ENCODE peak calls at places on chromosomes 13 and 19, in four cellular contexts. One of them, this sample, is unnamed.

GRCh38 chr13:34817246-34817645 is 124.8 kb upstream of the NBEA start:
- DNase-seq in B cell: no peak
- DNase-seq in left ventricle myocardium inferior: no peak
- DNase-seq in thoracic aorta: no peak
- DNase-seq in this sample: no peak

GRCh38 chr19:10565028-10565566 is 713 bp downstream of the KRI1 start:
- DNase-seq in B cell: peak; percentile 88
- DNase-seq in left ventricle myocardium inferior: no peak
- DNase-seq in thoracic aorta: no peak
- DNase-seq in this sample: no peak

GRCh38 chr13:99373436-99373835 is 66.2 kb upstream of the GPR183 start:
- DNase-seq in B cell: no peak
- DNase-seq in left ventricle myocardium inferior: no peak
- DNase-seq in thoracic aorta: no peak
- DNase-seq in this sample: no peak

GRCh38 chr13:42762917-42763316 is 18.5 kb upstream of the FAM216B start:
- DNase-seq in B cell: no peak
- DNase-seq in left ventricle myocardium inferior: no peak
- DNase-seq in thoracic aorta: no peak
- DNase-seq in this sample: no peak

GRCh38 chr13:29551214-29551613 is 44.3 kb downstream of the SLC7A1 start:
- DNase-seq in B cell: no peak
- DNase-seq in left ventricle myocardium inferior: no peak
- DNase-seq in thoracic aorta: no peak
- DNase-seq in this sample: no peak

GRCh38 chr13:113736258-113736731 is 22.7 kb upstream of the TMEM255B start:
- DNase-seq in B cell: no peak
- DNase-seq in left ventricle myocardium inferior: no peak
- DNase-seq in thoracic aorta: no peak
- DNase-seq in this sample: peak; percentile 46

GRCh38 chr19:12580180-12580694 is 29.0 kb upstream of the ZNF564 start:
- DNase-seq in B cell: no peak
- DNase-seq in left ventricle myocardium inferior: no peak
- DNase-seq in thoracic aorta: no peak
- DNase-seq in this sample: no peak

GRCh38 chr13:102128216-102128800 is 273.5 kb downstream of the FGF14 start:
- DNase-seq in B cell: no peak
- DNase-seq in left ventricle myocardium inferior: no peak
- DNase-seq in thoracic aorta: no peak
- DNase-seq in this sample: no peak

GRCh38 chr19:55189424-55189823 is 9.3 kb upstream of the SYT5 start:
- DNase-seq in B cell: no peak
- DNase-seq in left ventricle myocardium inferior: peak; percentile 30
- DNase-seq in thoracic aorta: no peak
- DNase-seq in this sample: no peak

GRCh38 chr19:8251025-8251472 is 41.9 kb downstream of the CERS4 start:
- DNase-seq in B cell: no peak
- DNase-seq in left ventricle myocardium inferior: peak; percentile 89
- DNase-seq in thoracic aorta: peak; percentile 30
- DNase-seq in this sample: no peak

GRCh38 chr13:31207630-31208549 is 8.1 kb downstream of the B3GLCT start:
- DNase-seq in B cell: no peak
- DNase-seq in left ventricle myocardium inferior: peak; percentile 63
- DNase-seq in thoracic aorta: no peak
- DNase-seq in this sample: no peak

GRCh38 chr13:93309886-93310520 is 83.4 kb downstream of the GPC6 start:
- DNase-seq in B cell: no peak
- DNase-seq in left ventricle myocardium inferior: no peak
- DNase-seq in thoracic aorta: no peak
- DNase-seq in this sample: no peak

GRCh38 chr13:76300688-76301087 is 585.5 kb downstream of the KCTD12 start:
- DNase-seq in B cell: no peak
- DNase-seq in left ventricle myocardium inferior: no peak
- DNase-seq in thoracic aorta: no peak
- DNase-seq in this sample: no peak

GRCh38 chr19:49157445-49158224 is at the start of gene TRPM4:
- DNase-seq in B cell: no peak
- DNase-seq in left ventricle myocardium inferior: peak; percentile 96
- DNase-seq in thoracic aorta: peak; percentile 63
- DNase-seq in this sample: peak; percentile 96

GRCh38 chr19:6448045-6448444 is 11.5 kb downstream of the SLC25A23 start:
- DNase-seq in B cell: no peak
- DNase-seq in left ventricle myocardium inferior: no peak
- DNase-seq in thoracic aorta: no peak
- DNase-seq in this sample: no peak

GRCh38 chr19:10620786-10621185 is 4.6 kb upstream of the SLC44A2 start:
- DNase-seq in B cell: no peak
- DNase-seq in left ventricle myocardium inferior: no peak
- DNase-seq in thoracic aorta: no peak
- DNase-seq in this sample: no peak

GRCh38 chr19:49590971-49591730 is at the start of gene PRR12:
- DNase-seq in B cell: peak; percentile 94
- DNase-seq in left ventricle myocardium inferior: peak; percentile 62
- DNase-seq in thoracic aorta: no peak
- DNase-seq in this sample: peak; percentile 80

GRCh38 chr13:113785051-113786010 is 26.3 kb downstream of the TMEM255B start:
- DNase-seq in B cell: no peak
- DNase-seq in left ventricle myocardium inferior: no peak
- DNase-seq in thoracic aorta: no peak
- DNase-seq in this sample: peak; percentile 23

GRCh38 chr19:610071-610800 is 20.6 kb downstream of the HCN2 start:
- DNase-seq in B cell: no peak
- DNase-seq in left ventricle myocardium inferior: no peak
- DNase-seq in thoracic aorta: no peak
- DNase-seq in this sample: peak; percentile 78

GRCh38 chr19:5124111-5124855 is 155.4 kb downstream of the KDM4B start:
- DNase-seq in B cell: no peak
- DNase-seq in left ventricle myocardium inferior: no peak
- DNase-seq in thoracic aorta: no peak
- DNase-seq in this sample: no peak

GRCh38 chr13:92821324-92821723 is 405.3 kb upstream of the GPC6 start:
- DNase-seq in B cell: no peak
- DNase-seq in left ventricle myocardium inferior: no peak
- DNase-seq in thoracic aorta: no peak
- DNase-seq in this sample: no peak

GRCh38 chr13:109243311-109243951 is 543.0 kb downstream of the IRS2 start:
- DNase-seq in B cell: no peak
- DNase-seq in left ventricle myocardium inferior: no peak
- DNase-seq in thoracic aorta: no peak
- DNase-seq in this sample: no peak

GRCh38 chr19:2507109-2507508 is 31.2 kb downstream of the GADD45B start:
- DNase-seq in B cell: peak; percentile 21
- DNase-seq in left ventricle myocardium inferior: no peak
- DNase-seq in thoracic aorta: no peak
- DNase-seq in this sample: no peak

GRCh38 chr13:113947321-113948033 is 26.4 kb downstream of the C13orf46 start:
- DNase-seq in B cell: no peak
- DNase-seq in left ventricle myocardium inferior: peak; percentile 42
- DNase-seq in thoracic aorta: peak; percentile 4
- DNase-seq in this sample: no peak

DNA sequence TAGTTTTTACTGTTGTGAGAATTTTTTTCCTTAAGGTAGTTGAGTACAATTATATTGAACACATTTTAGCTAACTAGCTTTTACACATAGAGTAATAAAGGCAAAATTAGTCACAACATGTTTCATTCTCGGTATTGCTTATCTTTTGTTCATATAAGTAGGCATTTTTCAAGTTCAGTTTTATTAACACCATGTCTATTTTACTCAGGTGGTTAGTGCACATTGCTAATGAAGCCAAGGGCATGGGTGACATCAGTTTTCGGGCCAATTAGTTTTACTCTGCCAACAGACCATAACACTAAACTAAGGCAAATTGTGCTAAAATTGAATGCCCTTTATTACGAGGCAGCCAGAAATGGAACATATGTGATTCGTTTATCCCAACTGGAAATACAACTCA is 19.6 kb upstream of the PCDH17 start:
- DNase-seq in B cell: no peak
- DNase-seq in left ventricle myocardium inferior: no peak
- DNase-seq in thoracic aorta: no peak
- DNase-seq in this sample: no peak
- TF ChIP-seq CTCF in B cell: no peak
- TF ChIP-seq CTCF in left ventricle myocardium inferior: no peak
- TF ChIP-seq CTCF in thoracic aorta: no peak
- TF ChIP-seq CTCF in this sample: no peak

DNA sequence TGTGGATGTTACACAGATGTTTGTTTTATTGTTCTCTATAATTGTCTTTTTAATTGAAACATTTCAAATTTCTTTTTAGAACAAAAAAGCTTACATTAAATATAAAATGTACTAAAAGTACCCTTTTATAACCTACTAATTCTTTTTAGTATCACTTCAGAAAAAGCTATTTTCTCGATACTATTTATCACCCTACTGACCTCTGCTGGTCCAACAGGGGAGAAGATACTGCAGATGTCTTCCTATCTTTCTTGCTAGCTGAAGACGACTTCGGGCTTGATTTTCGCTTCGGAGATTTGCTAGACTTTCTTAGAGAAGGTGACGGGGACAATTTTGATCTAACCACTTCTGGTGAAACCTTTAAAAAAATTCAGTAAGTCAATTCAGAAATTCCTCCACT is 42.4 kb downstream of the ZC3H13 start:
- DNase-seq in B cell: no peak
- DNase-seq in left ventricle myocardium inferior: no peak
- DNase-seq in thoracic aorta: no peak
- DNase-seq in this sample: no peak
- TF ChIP-seq CTCF in B cell: no peak
- TF ChIP-seq CTCF in left ventricle myocardium inferior: peak; percentile 26
- TF ChIP-seq CTCF in thoracic aorta: no peak
- TF ChIP-seq CTCF in this sample: no peak

GRCh38 chr19:47229674-47230121 is 1.3 kb downstream of the BBC3 start:
- DNase-seq in B cell: no peak
- DNase-seq in left ventricle myocardium inferior: no peak
- DNase-seq in thoracic aorta: no peak
- DNase-seq in this sample: no peak

GRCh38 chr19:47232422-47233211 is 1.6 kb upstream of the BBC3 start:
- DNase-seq in B cell: no peak
- DNase-seq in left ventricle myocardium inferior: no peak
- DNase-seq in thoracic aorta: no peak
- DNase-seq in this sample: no peak

GRCh38 chr19:47230921-47231214 is at the start of gene BBC3:
- DNase-seq in B cell: no peak
- DNase-seq in left ventricle myocardium inferior: no peak
- DNase-seq in thoracic aorta: no peak
- DNase-seq in this sample: no peak

GRCh38 chr19:47230122-47230920 is 678 bp downstream of the BBC3 start:
- DNase-seq in B cell: peak; percentile 91
- DNase-seq in left ventricle myocardium inferior: peak; percentile 77
- DNase-seq in thoracic aorta: no peak
- DNase-seq in this sample: peak; percentile 89

DNA sequence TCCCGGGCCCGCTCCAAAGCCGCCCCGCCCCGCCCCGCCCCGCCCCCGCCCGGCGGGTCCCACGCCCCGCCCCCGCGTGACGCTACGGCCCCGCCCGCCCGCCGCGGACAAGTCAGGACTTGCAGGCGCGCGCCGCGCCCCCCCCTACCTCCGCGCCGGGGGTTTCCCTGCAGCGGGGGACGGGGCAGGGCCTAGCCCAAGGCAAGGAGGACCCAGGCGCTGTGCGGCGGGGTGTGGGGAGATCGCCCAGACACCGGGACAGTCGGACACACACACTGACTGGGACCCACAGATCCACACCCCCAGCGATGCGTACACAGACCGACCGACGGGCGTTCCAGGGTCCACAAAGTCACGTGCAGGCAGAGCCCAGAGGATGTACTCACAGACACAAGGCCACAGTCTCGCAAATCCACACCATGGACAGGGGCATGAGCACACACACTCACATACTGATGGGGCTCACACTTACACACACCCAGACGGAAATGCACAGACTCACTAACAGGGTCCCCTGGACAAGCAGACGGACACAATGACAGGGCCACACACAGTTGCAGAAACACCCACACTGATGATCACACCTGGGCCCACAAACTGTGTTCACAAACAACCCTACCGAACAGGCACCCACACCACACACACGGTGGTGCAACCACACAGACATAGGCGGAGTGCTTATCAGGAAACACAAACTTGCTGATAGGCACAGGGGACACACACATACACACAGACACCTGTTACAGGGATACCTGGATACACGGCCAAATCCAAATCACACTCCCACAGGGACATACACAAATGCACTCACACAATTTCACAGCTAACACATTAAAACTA is 436 bp upstream of the BBC3 start:
- DNase-seq in B cell: peak; percentile 97
- DNase-seq in left ventricle myocardium inferior: peak; percentile 91
- DNase-seq in thoracic aorta: peak; percentile 52
- DNase-seq in this sample: peak; percentile 90
- TF ChIP-seq CTCF in B cell: no peak
- TF ChIP-seq CTCF in left ventricle myocardium inferior: no peak
- TF ChIP-seq CTCF in thoracic aorta: no peak
- TF ChIP-seq CTCF in this sample: no peak

DNA sequence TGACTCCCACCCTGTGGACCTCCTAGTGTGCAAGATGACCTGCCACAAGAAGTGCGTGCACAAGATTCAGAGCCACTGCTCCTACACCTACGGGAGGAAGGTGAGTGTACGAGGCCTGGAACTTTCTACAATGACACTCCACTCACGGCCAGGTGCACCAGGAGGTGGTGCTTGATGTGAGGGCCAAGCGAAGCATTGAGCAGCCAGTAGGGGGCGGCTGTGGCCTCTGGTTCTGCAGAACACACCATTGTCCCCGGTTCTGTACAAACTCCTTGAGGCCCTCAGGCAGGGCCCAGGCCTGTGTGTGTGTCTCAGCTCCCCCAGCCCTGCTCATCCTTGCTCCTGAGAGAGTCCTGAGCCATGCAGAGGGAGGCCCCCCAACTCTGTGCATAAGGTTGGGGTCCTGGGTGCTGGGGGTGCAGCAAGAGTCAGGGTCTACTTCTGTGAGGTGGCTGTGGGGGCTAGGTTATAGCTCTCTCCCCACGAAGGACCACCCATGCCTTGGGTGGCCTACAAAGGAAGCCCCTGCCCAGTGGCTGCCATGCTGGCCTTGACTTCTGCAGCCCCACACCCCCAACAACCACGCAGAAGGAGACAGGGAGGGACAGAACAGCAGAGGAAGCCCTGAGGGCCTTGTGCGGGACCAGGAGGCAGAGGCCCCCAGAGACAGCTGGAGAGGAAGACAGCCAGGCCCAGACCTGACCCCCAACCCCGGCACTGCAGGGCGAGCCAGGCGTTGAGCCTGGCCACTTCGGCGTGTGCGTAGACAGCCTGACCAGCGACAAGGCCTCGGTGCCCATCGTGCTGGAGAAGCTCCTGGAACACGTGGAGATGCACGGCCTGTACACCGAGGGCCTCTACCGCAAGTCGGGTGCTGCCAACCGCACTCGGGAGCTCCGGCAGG is 9.7 kb upstream of the USE1 start:
- DNase-seq in B cell: peak; percentile 70
- DNase-seq in left ventricle myocardium inferior: peak; percentile 47
- DNase-seq in thoracic aorta: no peak
- DNase-seq in this sample: peak; percentile 70
- TF ChIP-seq CTCF in B cell: peak; percentile 72
- TF ChIP-seq CTCF in left ventricle myocardium inferior: peak; percentile 74
- TF ChIP-seq CTCF in thoracic aorta: peak; percentile 47
- TF ChIP-seq CTCF in this sample: peak; percentile 84

GRCh38 chr19:14113762-14114414 is 3.7 kb downstream of the PRKACA start:
- DNase-seq in B cell: no peak
- DNase-seq in left ventricle myocardium inferior: peak; percentile 42
- DNase-seq in thoracic aorta: no peak
- DNase-seq in this sample: no peak
- TF ChIP-seq CTCF in B cell: no peak
- TF ChIP-seq CTCF in left ventricle myocardium inferior: peak; percentile 33
- TF ChIP-seq CTCF in thoracic aorta: no peak
- TF ChIP-seq CTCF in this sample: no peak

GRCh38 chr19:15280915-15281683 is 48.9 kb upstream of the EPHX3 start:
- DNase-seq in B cell: no peak
- DNase-seq in left ventricle myocardium inferior: peak; percentile 91
- DNase-seq in thoracic aorta: no peak
- DNase-seq in this sample: no peak
- TF ChIP-seq CTCF in B cell: no peak
- TF ChIP-seq CTCF in left ventricle myocardium inferior: peak; percentile 40
- TF ChIP-seq CTCF in thoracic aorta: peak; percentile 31
- TF ChIP-seq CTCF in this sample: no peak

This sample was measured in Peyer's patch.